ENCODE peak calls at places on chromosomes 11 and 22, in eight cellular contexts. J is dorsolateral prefrontal cortex, C is progenitor cell of endocrine pancreas, X is fibroblast of pulmonary artery, O is type B pancreatic cell, F is kidney, V is GM13977, N is A549. D is an unnamed sample.

GRCh38 chr11:81159900-81160299 is 1573.8 kb downstream of the FAM181B start:
- DNase-seq in J (no peak), C (no peak), X (no peak), O (no peak), F (no peak), V (no peak), N (no peak), D (no peak)

GRCh38 chr11:41784513-41785335 is 325.3 kb upstream of the LRRC4C start:
- DNase-seq in J (no peak), C (no peak), X (no peak), O (no peak), F (no peak), V (no peak), N (peak), D (peak)

GRCh38 chr11:95821640-95822039 is 31.3 kb downstream of the CEP57 start:
- DNase-seq in J (no peak), C (no peak), X (peak), O (no peak), F (no peak), V (no peak), N (no peak), D (no peak)

GRCh38 chr11:117444256-117445096 is 116.8 kb downstream of the CEP164 start:
- DNase-seq in J (no peak), C (no peak), X (no peak), O (no peak), F (peak), V (no peak), N (no peak), D (no peak)

GRCh38 chr22:49006207-49007012 is 821.3 kb downstream of the BRD1 start:
- DNase-seq in J (no peak), C (no peak), X (no peak), O (no peak), F (peak), V (no peak), N (no peak), D (no peak)

GRCh38 chr11:116661056-116661455 is 111.7 kb downstream of the BUD13 start:
- DNase-seq in J (no peak), C (no peak), X (no peak), O (no peak), F (no peak), V (no peak), N (no peak), D (no peak)

GRCh38 chr22:46824348-46824909 is 62.0 kb downstream of the TBC1D22A start:
- DNase-seq in J (no peak), C (no peak), X (no peak), O (peak), F (peak), V (no peak), N (no peak), D (no peak)

GRCh38 chr11:78216021-78216420 is 27.3 kb downstream of the USP35 start:
- DNase-seq in J (no peak), C (no peak), X (no peak), O (no peak), F (no peak), V (no peak), N (no peak), D (no peak)

DNA sequence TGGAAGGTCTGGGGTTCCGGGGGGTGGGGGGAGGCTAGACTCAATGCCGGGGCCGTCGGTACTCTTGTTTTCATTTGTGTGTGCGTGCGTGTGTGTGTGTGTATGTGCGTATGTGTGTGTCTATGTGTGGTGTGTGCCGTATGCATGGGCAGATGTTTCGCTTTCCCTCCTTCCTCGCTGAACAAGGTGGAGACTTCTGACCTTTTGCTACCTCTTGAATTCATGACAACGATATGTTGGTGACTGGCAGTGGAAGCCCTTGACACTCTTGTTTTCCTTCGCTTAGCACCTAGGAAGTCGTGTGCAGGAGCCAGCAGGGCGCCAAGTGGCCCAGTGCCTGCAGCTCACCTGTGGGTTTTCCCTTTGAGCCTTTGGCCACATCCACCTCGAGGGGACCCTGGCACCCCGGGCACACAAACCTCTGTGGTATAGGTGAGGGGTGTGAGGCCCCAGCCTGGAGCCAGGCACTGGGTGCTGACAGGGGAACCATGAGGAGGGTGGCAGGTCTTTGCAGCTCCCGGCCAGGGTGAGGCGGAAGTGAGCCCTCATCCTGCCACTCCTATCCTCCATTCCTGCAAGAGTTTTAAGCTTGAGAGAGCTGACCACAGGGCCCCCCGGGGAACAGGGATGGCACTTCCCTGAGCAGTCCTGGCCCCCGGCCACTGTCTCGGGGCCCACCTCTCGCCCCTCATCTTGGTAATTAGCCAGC is 19.3 kb upstream of the TMEM191C start:
- DNase-seq in J (no peak), C (no peak), X (no peak), O (peak), F (peak), V (no peak), N (peak), D (no peak)
- TF ChIP-seq CTCF in J (no peak), C (peak), X (peak), O (peak), F (no peak), V (peak), N (no peak), D (no peak)

GRCh38 chr22:22112533-22113294 is 130.1 kb upstream of the TOP3B start:
- DNase-seq in J (no peak), C (no peak), X (no peak), O (no peak), F (no peak), V (no peak), N (no peak), D (no peak)

GRCh38 chr22:22111983-22112382 is 129.4 kb upstream of the TOP3B start:
- DNase-seq in J (no peak), C (no peak), X (no peak), O (no peak), F (no peak), V (no peak), N (no peak), D (no peak)

GRCh38 chr22:22109693-22110466 is 127.3 kb upstream of the TOP3B start:
- DNase-seq in J (no peak), C (no peak), X (no peak), O (no peak), F (no peak), V (no peak), N (no peak), D (no peak)

GRCh38 chr22:22110548-22111266 is 128.1 kb upstream of the TOP3B start:
- DNase-seq in J (peak), C (peak), X (peak), O (no peak), F (peak), V (peak), N (peak), D (peak)

GRCh38 chr22:22111267-22111751 is 128.7 kb upstream of the TOP3B start:
- DNase-seq in J (no peak), C (no peak), X (peak), O (no peak), F (no peak), V (peak), N (peak), D (peak)
- TF ChIP-seq CTCF in J (no peak), C (no peak), X (no peak), O (peak), F (no peak), V (no peak), N (peak), D (no peak)

DNA sequence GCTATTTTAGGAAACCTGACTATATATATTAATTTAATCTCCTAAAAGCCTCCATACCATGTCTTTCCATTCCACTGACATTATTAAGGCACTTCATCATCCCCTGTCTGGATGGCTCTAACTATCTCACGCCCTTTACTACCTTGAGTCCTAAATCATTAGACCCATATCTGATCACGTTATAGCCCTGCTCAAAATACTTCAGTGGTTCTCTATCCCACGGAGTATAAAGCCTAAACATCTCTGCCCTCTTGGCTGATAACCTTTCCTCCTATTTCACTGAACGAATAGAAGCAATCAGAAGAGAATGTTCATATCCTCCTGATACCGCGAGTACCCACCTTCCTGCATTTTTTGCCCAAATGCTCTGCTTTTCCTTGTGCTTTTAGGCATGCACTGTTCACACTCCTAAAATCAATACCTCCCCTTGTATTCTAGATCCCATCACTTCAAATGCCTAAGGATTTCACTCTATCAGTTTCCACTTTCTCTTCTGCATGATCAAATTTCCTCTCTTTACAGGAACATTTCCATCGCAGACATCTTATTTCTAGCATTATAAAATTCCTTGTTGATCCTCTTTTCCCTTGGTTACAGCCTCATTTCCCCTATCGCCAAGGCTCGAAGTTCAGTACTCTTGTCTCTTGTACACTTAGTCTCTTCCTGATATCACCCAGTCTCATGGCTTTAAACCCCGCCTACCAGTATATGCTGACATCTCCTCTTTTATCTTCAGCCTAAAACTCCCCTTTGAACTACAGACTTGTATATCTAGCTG is 45.0 kb upstream of the BIRC3 start:
- DNase-seq in J (no peak), C (no peak), X (no peak), O (no peak), F (no peak), V (no peak), N (no peak), D (no peak)
- TF ChIP-seq CTCF in J (no peak), C (no peak), X (no peak), O (no peak), F (no peak), V (no peak), N (no peak), D (no peak)

GRCh38 chr11:103326070-103326794 is 217.0 kb downstream of the DYNC2H1 start:
- DNase-seq in J (no peak), C (no peak), X (peak), O (no peak), F (peak), V (peak), N (peak), D (peak)
- TF ChIP-seq CTCF in J (peak), C (peak), X (peak), O (peak), F (peak), V (peak), N (peak), D (peak)

GRCh38 chr11:63998558-63999348 is 12.5 kb downstream of the OTUB1 start:
- DNase-seq in J (no peak), C (no peak), X (no peak), O (no peak), F (peak), V (peak), N (peak), D (no peak)

GRCh38 chr11:64001552-64002427 is 15.6 kb downstream of the OTUB1 start:
- DNase-seq in J (no peak), C (no peak), X (peak), O (no peak), F (peak), V (no peak), N (no peak), D (no peak)

GRCh38 chr11:64000740-64001514 is 14.7 kb downstream of the OTUB1 start:
- DNase-seq in J (no peak), C (no peak), X (no peak), O (no peak), F (peak), V (no peak), N (no peak), D (no peak)

GRCh38 chr11:63999349-64000025 is 13.2 kb downstream of the OTUB1 start:
- DNase-seq in J (no peak), C (no peak), X (peak), O (peak), F (peak), V (peak), N (peak), D (no peak)

DNA sequence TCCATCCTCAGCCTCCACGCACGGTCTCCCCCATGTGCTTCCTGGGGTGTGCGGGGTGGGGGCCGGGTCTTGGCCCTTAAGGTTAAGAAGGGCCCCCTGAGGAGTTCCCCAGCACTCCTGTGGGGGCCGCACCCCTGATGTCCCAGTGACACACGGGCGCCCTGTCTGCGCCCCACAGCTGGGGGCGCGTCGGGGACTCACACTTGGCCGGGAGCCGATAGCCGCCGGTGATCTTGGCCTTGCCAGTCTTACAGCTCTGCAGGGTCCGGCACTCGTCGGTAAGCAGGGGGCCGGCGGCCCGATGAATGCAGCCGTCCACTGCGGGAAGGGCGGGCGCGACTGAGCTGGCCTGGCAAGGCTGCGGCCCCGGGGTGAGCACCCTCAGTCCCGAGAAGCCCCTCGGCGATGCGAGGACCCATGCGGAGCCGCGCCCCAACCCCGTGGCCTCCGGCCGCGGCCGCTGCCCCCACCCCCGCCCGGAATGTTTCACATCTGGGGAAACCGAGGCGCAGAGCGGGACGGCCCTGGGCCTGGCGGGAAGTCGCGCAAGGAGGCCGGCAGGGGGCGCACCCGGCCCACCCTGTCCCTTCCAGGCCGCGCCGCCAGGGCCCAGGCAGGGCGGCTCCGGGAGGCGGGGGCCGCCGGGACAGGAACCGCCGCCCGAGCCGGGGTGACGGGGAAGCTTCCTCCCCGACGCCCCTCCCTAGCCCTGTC is 13.9 kb downstream of the OTUB1 start:
- DNase-seq in J (no peak), C (peak), X (peak), O (peak), F (peak), V (peak), N (no peak), D (no peak)
- TF ChIP-seq CTCF in J (peak), C (peak), X (peak), O (peak), F (peak), V (peak), N (peak), D (peak)

DNA sequence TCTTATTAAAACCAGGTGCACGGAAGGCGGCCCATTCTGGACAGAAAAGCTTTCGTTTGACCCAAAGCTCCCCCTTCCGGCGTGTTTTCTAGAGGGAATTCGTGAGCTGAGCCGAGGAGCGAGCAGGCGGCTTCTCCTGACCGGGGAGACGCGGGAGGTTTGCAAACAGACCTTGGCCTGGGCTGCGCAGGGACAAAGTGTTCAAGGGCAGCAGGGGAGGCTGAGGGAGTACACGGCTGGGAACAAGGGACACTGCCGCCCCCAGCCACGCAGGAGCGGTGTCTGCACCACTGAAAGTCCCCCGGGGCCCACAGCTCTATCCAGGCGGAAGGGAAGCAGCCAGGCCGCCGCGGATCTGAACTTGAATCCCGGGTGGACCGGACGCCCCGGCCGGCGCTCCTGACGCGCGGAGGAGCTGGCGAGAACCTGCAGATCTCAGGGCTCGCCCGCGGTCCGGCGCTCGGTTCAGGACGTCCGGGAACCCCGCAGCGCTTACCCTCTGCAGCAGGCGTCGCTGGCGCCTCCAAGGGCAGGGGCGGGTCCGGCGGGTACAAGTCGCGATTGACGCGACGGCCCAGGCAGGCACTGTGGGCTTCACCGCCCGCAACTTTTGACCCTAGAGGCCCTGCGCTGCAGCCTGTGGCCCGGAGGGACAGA is 101.9 kb downstream of the WT1 start:
- DNase-seq in J (no peak), C (peak), X (peak), O (no peak), F (peak), V (peak), N (peak), D (no peak)
- TF ChIP-seq CTCF in J (peak), C (peak), X (peak), O (peak), F (peak), V (peak), N (peak), D (no peak)

GRCh38 chr22:40618400-40618799 is 18.1 kb downstream of the MRTFA start:
- DNase-seq in J (no peak), C (no peak), X (no peak), O (no peak), F (no peak), V (no peak), N (no peak), D (no peak)
- TF ChIP-seq CTCF in J (no peak), C (no peak), X (no peak), O (no peak), F (no peak), V (no peak), N (no peak), D (no peak)

D was measured in MCF 10A.